ENCODE peak calls at places on chromosomes 1 and 21, in five cellular contexts. S is OCI-LY7, C is ascending aorta, T is PC-9, W is colonic mucosa. V is an unnamed sample.

GRCh38 chr1:238606896-238607295 is 716.2 kb upstream of the ZP4 start:
- DNase-seq in S (no peak), C (no peak), T (no peak), W (no peak), V (no peak)

GRCh38 chr1:7570311-7570710 is 200.8 kb upstream of the VAMP3 start:
- DNase-seq in S (no peak), C (no peak), T (no peak), W (peak; percentile 26), V (no peak)

GRCh38 chr1:208595745-208596144 is 351.6 kb upstream of the PLXNA2 start:
- DNase-seq in S (no peak), C (no peak), T (no peak), W (no peak), V (no peak)

GRCh38 chr1:89545264-89546038 is 20.8 kb downstream of the LRRC8B start:
- DNase-seq in S (no peak), C (no peak), T (no peak), W (no peak), V (no peak)

GRCh38 chr1:234108921-234109320 is 204.4 kb downstream of the SLC35F3 start:
- DNase-seq in S (no peak), C (no peak), T (no peak), W (no peak), V (no peak)

GRCh38 chr1:22781483-22781882 is 70.8 kb downstream of the EPHB2 start:
- DNase-seq in S (no peak), C (no peak), T (no peak), W (no peak), V (no peak)

GRCh38 chr1:237814319-237814924 is 76.3 kb downstream of the ZP4 start:
- DNase-seq in S (peak; percentile 25), C (no peak), T (no peak), W (no peak), V (no peak)

GRCh38 chr1:168079761-168080160 is 57.0 kb downstream of the GPR161 start:
- DNase-seq in S (no peak), C (no peak), T (no peak), W (no peak), V (no peak)

GRCh38 chr1:207922554-207922953 is 11.6 kb upstream of the CD34 start:
- DNase-seq in S (no peak), C (no peak), T (no peak), W (no peak), V (no peak)

GRCh38 chr1:244603498-244603897 is 49.4 kb upstream of the DESI2 start:
- DNase-seq in S (peak; percentile 62), C (no peak), T (peak; percentile 37), W (no peak), V (no peak)

GRCh38 chr1:244601336-244601735 is 51.6 kb upstream of the DESI2 start:
- DNase-seq in S (no peak), C (no peak), T (no peak), W (no peak), V (no peak)

GRCh38 chr1:244598611-244599010 is 54.3 kb upstream of the DESI2 start:
- DNase-seq in S (no peak), C (no peak), T (no peak), W (no peak), V (no peak)

GRCh38 chr1:244605835-244606234 is 47.1 kb upstream of the DESI2 start:
- DNase-seq in S (no peak), C (no peak), T (no peak), W (no peak), V (no peak)

DNA sequence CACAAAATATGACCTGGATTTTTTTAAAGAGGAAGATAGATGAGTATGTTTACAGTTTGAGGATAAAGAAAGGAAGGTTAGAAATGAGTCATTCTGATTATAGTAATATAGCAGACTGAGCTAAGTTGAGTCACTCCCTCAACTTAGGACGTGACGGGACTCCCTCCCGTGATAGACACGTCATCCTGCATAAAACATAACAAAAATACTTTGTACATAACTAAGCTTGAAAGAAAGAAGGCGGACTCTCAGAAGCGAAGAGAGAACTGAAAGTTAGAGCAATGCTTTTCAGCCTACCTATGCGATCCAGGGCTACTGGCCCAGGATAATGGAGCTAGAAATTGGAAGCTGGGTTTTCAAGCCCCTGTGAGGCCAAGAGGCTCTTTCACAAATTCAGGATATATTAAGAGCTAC is 53.0 kb upstream of the DESI2 start:
- DNase-seq in S (no peak), C (peak; percentile 18), T (peak; percentile 91), W (no peak), V (no peak)
- H3K4me3 ChIP-seq in S (no peak overlapping the region), C (no peak overlapping the region), T (peak overlapping the region; percentile 57), W (no peak overlapping the region), V (no peak overlapping the region)

GRCh38 chr1:51063121-51063520 is 38.9 kb upstream of the C1orf185 start:
- DNase-seq in S (no peak), C (no peak), T (peak; percentile 99), W (no peak), V (no peak)
- H3K27ac ChIP-seq in S (no peak overlapping the region), C (no peak overlapping the region), T (peak overlapping the region; percentile 92), W (no peak overlapping the region), V (no peak overlapping the region)

GRCh38 chr1:40392206-40392605 is 18.7 kb downstream of the SMAP2 start:
- DNase-seq in S (no peak), C (no peak), T (no peak), W (no peak), V (no peak)

GRCh38 chr1:40390857-40391256 is 17.3 kb downstream of the SMAP2 start:
- DNase-seq in S (no peak), C (no peak), T (no peak), W (no peak), V (no peak)

GRCh38 chr1:40389871-40390560 is 16.5 kb downstream of the SMAP2 start:
- DNase-seq in S (no peak), C (no peak), T (no peak), W (no peak), V (no peak)

GRCh38 chr1:40393173-40393572 is 19.6 kb downstream of the SMAP2 start:
- DNase-seq in S (no peak), C (no peak), T (no peak), W (no peak), V (no peak)

GRCh38 chr1:40391688-40392145 is 18.2 kb downstream of the SMAP2 start:
- DNase-seq in S (no peak), C (no peak), T (peak; percentile 68), W (no peak), V (no peak)
- H3K4me1 ChIP-seq in S (peaks cover 93% of the 10 kb centered on the region), C (no peaks in the 10 kb centered on the region), T (peaks cover 14% of the 10 kb centered on the region), W (peaks cover 7% of the 10 kb centered on the region), V (peaks cover 95% of the 10 kb centered on the region)

GRCh38 chr21:26800001-26800400 is 45.2 kb downstream of the ADAMTS1 start:
- DNase-seq in S (no peak), C (no peak), T (no peak), W (no peak), V (no peak)

GRCh38 chr21:26798856-26799751 is 46.1 kb downstream of the ADAMTS1 start:
- DNase-seq in S (no peak), C (no peak), T (no peak), W (no peak), V (no peak)

GRCh38 chr21:26801524-26801923 is 43.7 kb downstream of the ADAMTS1 start:
- DNase-seq in S (no peak), C (no peak), T (no peak), W (no peak), V (no peak)

GRCh38 chr21:26797878-26798456 is 47.2 kb downstream of the ADAMTS1 start:
- DNase-seq in S (no peak), C (no peak), T (no peak), W (no peak), V (no peak)

GRCh38 chr21:26800455-26801454 is 44.5 kb downstream of the ADAMTS1 start:
- DNase-seq in S (no peak), C (no peak), T (no peak), W (no peak), V (no peak)
- H3K4me3 ChIP-seq in S (no peak overlapping the region), C (no peak overlapping the region), T (no peak overlapping the region), W (no peak overlapping the region), V (no peak overlapping the region)

GRCh38 chr1:161218301-161219077 is 3.4 kb downstream of the FCER1G start:
- DNase-seq in S (peak; percentile 29), C (no peak), T (no peak), W (no peak), V (no peak)

GRCh38 chr1:161216945-161217712 is 2.0 kb downstream of the FCER1G start:
- DNase-seq in S (peak; percentile 80), C (no peak), T (no peak), W (no peak), V (no peak)

GRCh38 chr1:161217831-161218230 is 2.7 kb downstream of the FCER1G start:
- DNase-seq in S (no peak), C (no peak), T (no peak), W (no peak), V (no peak)

GRCh38 chr1:161214374-161214773 is 721 bp upstream of the FCER1G start:
- DNase-seq in S (no peak), C (no peak), T (no peak), W (no peak), V (no peak)

GRCh38 chr1:161215079-161215478 is at the start of gene FCER1G:
- DNase-seq in S (no peak), C (no peak), T (no peak), W (peak; percentile 37), V (no peak)
- H3K27ac ChIP-seq in S (no peak within 1 kb of the TSS), C (peak within 1 kb of the TSS; percentile 78), T (no peak within 1 kb of the TSS), W (peak within 1 kb of the TSS; percentile 40), V (no peak within 1 kb of the TSS)

GRCh38 chr1:12143631-12144155 is 23.1 kb upstream of the TNFRSF1B start:
- DNase-seq in S (no peak), C (peak; percentile 73), T (peak; percentile 91), W (peak; percentile 82), V (no peak)
- H3K4me1 ChIP-seq in S (peaks cover 19% of the 10 kb centered on the region), C (no peaks in the 10 kb centered on the region), T (peaks cover 37% of the 10 kb centered on the region), W (peaks cover 27% of the 10 kb centered on the region), V (peaks cover 46% of the 10 kb centered on the region)

DNA sequence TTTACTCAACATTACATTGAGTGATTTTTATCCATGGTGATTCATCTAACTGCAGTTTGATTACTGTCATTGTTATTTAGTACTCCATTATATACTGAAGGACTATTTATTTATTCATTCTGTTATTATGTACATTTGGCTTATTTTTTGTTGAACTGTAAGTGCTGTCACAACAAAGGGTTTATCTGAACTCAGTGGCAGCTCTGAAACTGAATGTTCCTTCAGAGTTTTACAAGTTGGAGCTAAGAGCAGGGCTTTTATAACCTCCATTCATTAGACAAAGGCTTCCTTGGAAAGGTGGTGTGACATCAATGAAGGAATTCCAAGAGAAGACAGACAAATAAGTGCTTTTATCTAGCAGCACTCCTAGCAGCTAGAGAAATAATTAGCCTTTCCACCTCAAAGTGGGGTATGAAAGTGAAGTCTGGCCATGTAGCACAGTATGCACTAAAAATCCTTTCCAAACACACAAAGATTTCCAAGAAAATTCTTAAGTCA is 83.3 kb upstream of the GORAB start:
- DNase-seq in S (no peak), C (no peak), T (no peak), W (no peak), V (no peak)
- H3K4me3 ChIP-seq in S (no peak overlapping the region), C (no peak overlapping the region), T (no peak overlapping the region), W (no peak overlapping the region), V (no peak overlapping the region)

V was measured in CD8-positive, alpha-beta memory T cell.